ENCODE peak calls at places on chromosomes 1 and 21, in seven cellular contexts. F is EH; Y is GDM1; O is fibroblast of lung; V is NCI-H510A treated with DMSO at 0.1 percent for 48 hours; W is AG10803; H is stimulated activated CD4-positive, alpha-beta T cell treated with anti-CD3 and anti-CD28 coated beads, Interleukin-1b, Interleukin-23, amount 100 ng/mL, for 48 hours. K is an unnamed sample.

GRCh38 chr1:154611150-154611865 is 3.3 kb upstream of the ADAR start:
- DNase-seq in F (no peak), V (no peak), O (no peak), H (no peak), Y (no peak), W (no peak), K (peak)

GRCh38 chr1:94092210-94092613 is 28.7 kb downstream of the ABCA4 start:
- DNase-seq in O (peak), V (no peak), H (no peak), F (peak), W (peak), Y (peak), K (peak)

GRCh38 chr21:44706706-44707615 is 4.4 kb downstream of the TSPEAR start:
- DNase-seq in W (no peak), Y (no peak), H (no peak), V (no peak), O (no peak), F (no peak), K (no peak)

GRCh38 chr1:118989878-118990378 is 1.8 kb upstream of the TBX15 start:
- DNase-seq in F (no peak), V (no peak), O (no peak), Y (no peak), W (peak), H (no peak), K (no peak)

GRCh38 chr1:189424746-189425331 is 1052.8 kb downstream of the BRINP3 start:
- DNase-seq in Y (no peak), W (no peak), F (no peak), O (peak), V (no peak), H (no peak), K (no peak)

GRCh38 chr1:88683516-88683847 is 591 bp upstream of the PKN2 start:
- DNase-seq in H (peak), F (no peak), Y (peak), W (peak), O (no peak), V (no peak), K (no peak)

GRCh38 chr21:45698493-45698947 is 55.0 kb downstream of the PCBP3 start:
- DNase-seq in Y (no peak), O (peak), W (peak), H (peak), F (peak), V (no peak), K (no peak)

GRCh38 chr1:16183157-16183556 is 27.3 kb upstream of the EPHA2 start:
- DNase-seq in Y (no peak), W (peak), F (peak), O (peak), H (no peak), V (no peak), K (no peak)

GRCh38 chr1:151888972-151889570 is 20.2 kb downstream of the THEM4 start:
- DNase-seq in W (no peak), V (peak), Y (no peak), H (no peak), O (no peak), F (no peak), K (no peak)

GRCh38 chr1:48033495-48034050 is 36.4 kb upstream of the TRABD2B start:
- DNase-seq in H (no peak), Y (no peak), W (no peak), V (no peak), F (no peak), O (no peak), K (no peak)

GRCh38 chr1:39214021-39214713 is 9.7 kb downstream of the MACF1 start:
- DNase-seq in V (no peak), H (no peak), Y (no peak), F (peak), O (no peak), W (peak), K (peak)

GRCh38 chr21:40043423-40043822 is 176.2 kb downstream of the PCP4 start:
- DNase-seq in Y (no peak), W (no peak), O (no peak), H (no peak), V (peak), F (peak), K (no peak)

GRCh38 chr1:119081267-119081666 is 59.2 kb downstream of the WARS2 start:
- DNase-seq in W (peak), V (no peak), Y (no peak), O (peak), H (no peak), F (no peak), K (no peak)

GRCh38 chr1:93675272-93675671 is 6.4 kb downstream of the BCAR3 start:
- DNase-seq in W (no peak), V (no peak), Y (no peak), O (no peak), F (peak), H (no peak), K (no peak)

GRCh38 chr1:195799016-195799415 is 809.2 kb downstream of the KCNT2 start:
- DNase-seq in H (no peak), F (no peak), O (no peak), V (no peak), W (no peak), Y (no peak), K (no peak)

GRCh38 chr1:245997471-245998258 is 509.4 kb downstream of the SMYD3 start:
- DNase-seq in Y (no peak), F (peak), W (peak), H (no peak), O (peak), V (no peak), K (no peak)

GRCh38 chr1:200364831-200365230 is 45.0 kb downstream of the ZNF281 start:
- DNase-seq in Y (no peak), W (peak), O (no peak), H (no peak), V (no peak), F (peak), K (no peak)

GRCh38 chr1:30336550-30337426 is 386.6 kb downstream of the MATN1 start:
- DNase-seq in W (no peak), Y (no peak), F (no peak), O (no peak), H (no peak), V (no peak), K (no peak)

GRCh38 chr1:228164561-228165371 is 838 bp upstream of the IBA57 start:
- DNase-seq in H (no peak), F (no peak), V (no peak), W (no peak), Y (no peak), O (no peak), K (no peak)

GRCh38 chr1:170661646-170662411 is 2.1 kb upstream of the PRRX1 start:
- DNase-seq in F (peak), O (peak), W (peak), V (no peak), Y (no peak), H (no peak), K (peak)

GRCh38 chr1:214990619-214991018 is 91.9 kb upstream of the KCNK2 start:
- DNase-seq in O (peak), H (no peak), F (peak), W (peak), V (no peak), Y (no peak), K (no peak)

GRCh38 chr21:37787456-37787855 is 128.8 kb downstream of the KCNJ6 start:
- DNase-seq in W (peak), O (peak), H (no peak), F (peak), Y (no peak), V (no peak), K (no peak)

GRCh38 chr1:225454733-225455132 is 26.9 kb upstream of the LBR start:
- DNase-seq in O (peak), V (no peak), W (peak), Y (peak), H (peak), F (peak), K (no peak)

GRCh38 chr1:16924919-16925477 is 3.3 kb downstream of the CROCC start:
- DNase-seq in H (no peak), W (no peak), F (no peak), Y (no peak), V (no peak), O (no peak), K (no peak)

GRCh38 chr1:58779059-58779754 is 4.6 kb downstream of the JUN start:
- DNase-seq in V (peak), Y (no peak), O (peak), H (no peak), F (no peak), W (peak), K (no peak)

GRCh38 chr1:66248746-66249145 is 285.2 kb upstream of the SGIP1 start:
- DNase-seq in W (no peak), H (no peak), Y (no peak), O (no peak), V (no peak), F (no peak), K (no peak)

GRCh38 chr1:92960395-92961130 is 699 bp downstream of the DIPK1A start:
- DNase-seq in O (peak), V (peak), Y (peak), W (peak), H (peak), F (peak), K (peak)

GRCh38 chr1:54289939-54290233 is 89.9 kb downstream of the MRPL37 start:
- DNase-seq in W (no peak), F (no peak), H (no peak), O (no peak), Y (no peak), V (no peak), K (no peak)

GRCh38 chr1:89810880-89811279 is 10.0 kb upstream of the LRRC8D start:
- DNase-seq in F (no peak), W (no peak), V (peak), Y (no peak), H (no peak), O (no peak), K (no peak)

GRCh38 chr1:226308166-226308722 is 720 bp downstream of the LIN9 start:
- DNase-seq in Y (no peak), O (no peak), W (no peak), V (no peak), F (no peak), H (peak), K (no peak)

GRCh38 chr1:107776898-107777663 is 187.9 kb downstream of the VAV3 start:
- DNase-seq in W (no peak), F (no peak), O (no peak), H (no peak), Y (no peak), V (no peak), K (no peak)

GRCh38 chr1:34268311-34269042 is 91.8 kb downstream of the C1orf94 start:
- DNase-seq in W (peak), O (no peak), H (no peak), F (peak), Y (no peak), V (no peak), K (no peak)

GRCh38 chr1:43933386-43934278 is at the start of gene ARTN:
- DNase-seq in V (peak), W (no peak), F (peak), H (no peak), O (no peak), Y (no peak), K (no peak)

K was measured in midbrain.